ENCODE peak calls at places on chromosomes 6 and 20, in nine cellular contexts. F is pons; L is ecto neural progenitor cell; H is astrocyte of the spinal cord; E is HFF-Myc; I is frontal cortex; D is amniotic stem cell; Z is stimulated activated CD4-positive, alpha-beta T cell treated with anti-CD3 and anti-CD28 coated beads, Interleukin-2, amount 100 ng/mL, for 24 hours; S is NCI-H2029. C is an unnamed sample.

GRCh38 chr6:101722991-101723579 is 329.6 kb downstream of the GRIK2 start:
- DNase-seq in L (no peak), I (no peak), E (peak; percentile 57), D (peak; percentile 77), Z (no peak), F (no peak), S (no peak), H (peak; percentile 86), C (no peak)

GRCh38 chr6:14059791-14060436 is 57.7 kb upstream of the CD83 start:
- DNase-seq in F (no peak), S (peak; percentile 95), L (peak; percentile 18), Z (no peak), E (no peak), D (no peak), I (no peak), H (no peak), C (no peak)

GRCh38 chr6:50128420-50129005 is 78.8 kb upstream of the DEFB112 start:
- DNase-seq in S (no peak), Z (no peak), H (peak; percentile 31), D (peak; percentile 6), I (no peak), E (no peak), L (no peak), F (peak; percentile 14), C (peak; percentile 3)

GRCh38 chr20:32753731-32754130 is 8.5 kb upstream of the DNMT3B start:
- DNase-seq in I (no peak), F (no peak), D (no peak), S (no peak), H (peak; percentile 62), E (no peak), Z (no peak), L (no peak), C (no peak)

GRCh38 chr6:167893416-167893815 is 66.7 kb downstream of the AFDN start:
- DNase-seq in E (no peak), D (no peak), Z (no peak), S (no peak), F (no peak), I (no peak), L (no peak), H (peak; percentile 79), C (no peak)

GRCh38 chr6:83908813-83909212 is 49.3 kb downstream of the CYB5R4 start:
- DNase-seq in D (no peak), H (peak; percentile 51), S (no peak), F (no peak), E (no peak), Z (no peak), L (no peak), I (no peak), C (no peak)

GRCh38 chr6:43052842-43053544 is 658 bp downstream of the CUL7 start:
- DNase-seq in H (peak; percentile 26), E (no peak), D (no peak), I (no peak), S (no peak), F (no peak), Z (peak; percentile 45), L (peak; percentile 64), C (no peak)

GRCh38 chr6:12163744-12164507 is 126.2 kb upstream of the EDN1 start:
- DNase-seq in D (no peak), I (no peak), F (no peak), Z (no peak), S (no peak), E (no peak), H (no peak), L (no peak), C (no peak)